ENCODE peak calls at places on chromosomes 2 and 18, in six cellular contexts. R is T-helper 2 cell; O is stimulated activated CD4-positive, alpha-beta T cell treated with anti-CD3 and anti-CD28 coated beads, Interleukin-12 subunit alpha, Interleukin-12 subunit beta, amount 100 ng/mL, for 24 hours; N is CD8-positive, alpha-beta T cell; M is GM12892; I is NCI-H446. Y is an unnamed sample.

GRCh38 chr2:25369439-25369838 is 27.7 kb upstream of the DNMT3A start:
- DNase-seq in R (no peak), O (no peak), N (no peak), M (no peak), I (no peak), Y (no peak)

GRCh38 chr2:241867776-241868420 is 1.6 kb upstream of the RTP5 start:
- DNase-seq in R (no peak), O (no peak), N (peak), M (no peak), I (no peak), Y (no peak)

GRCh38 chr2:65055427-65056214 is 595 bp upstream of the CEP68 start:
- DNase-seq in R (peak), O (no peak), N (no peak), M (no peak), I (no peak), Y (peak)

GRCh38 chr18:61551586-61551985 is 218.4 kb downstream of the CDH20 start:
- DNase-seq in R (no peak), O (no peak), N (no peak), M (peak), I (peak), Y (peak)

GRCh38 chr2:198546091-198546490 is 741.7 kb downstream of the PLCL1 start:
- DNase-seq in R (no peak), O (no peak), N (no peak), M (no peak), I (no peak), Y (no peak)

GRCh38 chr18:50231621-50232020 is 34.7 kb downstream of the CFAP53 start:
- DNase-seq in R (no peak), O (no peak), N (no peak), M (no peak), I (no peak), Y (peak)

GRCh38 chr18:35246831-35247230 is 6.0 kb downstream of the ZNF397 start:
- DNase-seq in R (no peak), O (no peak), N (no peak), M (no peak), I (no peak), Y (no peak)

GRCh38 chr2:231660860-231661259 is 47.5 kb upstream of the PTMA start:
- DNase-seq in R (no peak), O (no peak), N (no peak), M (no peak), I (no peak), Y (no peak)

GRCh38 chr18:11362856-11363255 is 213.5 kb upstream of the PIEZO2 start:
- DNase-seq in R (no peak), O (no peak), N (no peak), M (no peak), I (no peak), Y (no peak)

GRCh38 chr2:204628926-204629661 is 83.8 kb downstream of the PARD3B start:
- DNase-seq in R (no peak), O (no peak), N (no peak), M (no peak), I (no peak), Y (no peak)

GRCh38 chr18:31058897-31059296 is 16.4 kb upstream of the DSC3 start:
- DNase-seq in R (no peak), O (no peak), N (no peak), M (no peak), I (no peak), Y (no peak)

GRCh38 chr2:170813611-170814550 is 2.8 kb upstream of the GAD1 start:
- DNase-seq in R (no peak), O (no peak), N (no peak), M (no peak), I (no peak), Y (peak)

GRCh38 chr2:28359222-28360065 is 33.2 kb upstream of the FOSL2 start:
- DNase-seq in R (peak), O (peak), N (peak), M (peak), I (no peak), Y (peak)

GRCh38 chr18:61735564-61736102 is 157.2 kb downstream of the RNF152 start:
- DNase-seq in R (no peak), O (no peak), N (no peak), M (no peak), I (no peak), Y (no peak)

GRCh38 chr2:182565941-182566567 is 139.2 kb upstream of the PDE1A start:
- DNase-seq in R (no peak), O (no peak), N (no peak), M (no peak), I (no peak), Y (no peak)

GRCh38 chr2:105378921-105379383 is 19.9 kb downstream of the FHL2 start:
- DNase-seq in R (no peak), O (no peak), N (no peak), M (no peak), I (no peak), Y (peak)

GRCh38 chr18:30658306-30658705 is 384.2 kb downstream of the DSC3 start:
- DNase-seq in R (no peak), O (no peak), N (no peak), M (no peak), I (no peak), Y (no peak)

GRCh38 chr2:241505781-241506201 is 2.6 kb downstream of the STK25 start:
- DNase-seq in R (no peak), O (no peak), N (no peak), M (no peak), I (no peak), Y (no peak)

GRCh38 chr18:9437049-9437448 is 38.3 kb upstream of the RALBP1 start:
- DNase-seq in R (no peak), O (no peak), N (no peak), M (no peak), I (no peak), Y (no peak)

GRCh38 chr2:112728384-112729175 is 7.8 kb downstream of the NT5DC4 start:
- DNase-seq in R (no peak), O (no peak), N (no peak), M (no peak), I (no peak), Y (no peak)

GRCh38 chr2:1808921-1809551 is 64.7 kb upstream of the PXDN start:
- DNase-seq in R (no peak), O (no peak), N (no peak), M (no peak), I (no peak), Y (no peak)

GRCh38 chr2:207849443-207849842 is 79.7 kb upstream of the FZD5 start:
- DNase-seq in R (no peak), O (no peak), N (no peak), M (no peak), I (no peak), Y (peak)

GRCh38 chr2:105598853-105599252 is 145.9 kb upstream of the NCK2 start:
- DNase-seq in R (no peak), O (no peak), N (no peak), M (no peak), I (no peak), Y (no peak)

GRCh38 chr2:147161746-147162145 is 683.1 kb upstream of the ACVR2A start:
- DNase-seq in R (no peak), O (no peak), N (no peak), M (no peak), I (no peak), Y (no peak)

GRCh38 chr2:29080886-29081743 is 6.8 kb upstream of the PCARE start:
- DNase-seq in R (no peak), O (no peak), N (no peak), M (no peak), I (no peak), Y (peak)

GRCh38 chr2:217993817-217994459 is 8.9 kb downstream of the TNS1 start:
- DNase-seq in R (peak), O (no peak), N (peak), M (peak), I (no peak), Y (peak)

GRCh38 chr2:37506407-37507068 is 162.1 kb downstream of the QPCT start:
- DNase-seq in R (no peak), O (no peak), N (no peak), M (peak), I (no peak), Y (no peak)

GRCh38 chr18:76426738-76427305 is 68.2 kb downstream of the ZNF516 start:
- DNase-seq in R (no peak), O (no peak), N (no peak), M (no peak), I (no peak), Y (no peak)

GRCh38 chr2:45643095-45643494 is 8.4 kb upstream of the PRKCE start:
- DNase-seq in R (no peak), O (no peak), N (no peak), M (no peak), I (no peak), Y (no peak)

GRCh38 chr2:240401308-240401707 is 34.2 kb upstream of the GPC1 start:
- DNase-seq in R (no peak), O (no peak), N (peak), M (no peak), I (no peak), Y (no peak)

GRCh38 chr2:23436346-23437099 is 51.5 kb downstream of the KLHL29 start:
- DNase-seq in R (no peak), O (peak), N (no peak), M (no peak), I (no peak), Y (no peak)

GRCh38 chr2:110980613-110981062 is 140.1 kb upstream of the BCL2L11 start:
- DNase-seq in R (no peak), O (no peak), N (no peak), M (no peak), I (no peak), Y (no peak)

GRCh38 chr18:7303306-7303705 is 72.4 kb downstream of the LRRC30 start:
- DNase-seq in R (no peak), O (no peak), N (no peak), M (no peak), I (no peak), Y (no peak)

GRCh38 chr2:7510353-7510752 is 593.1 kb downstream of the RNF144A start:
- DNase-seq in R (no peak), O (no peak), N (no peak), M (no peak), I (no peak), Y (no peak)

GRCh38 chr2:181022652-181023051 is 42.2 kb downstream of the UBE2E3 start:
- DNase-seq in R (no peak), O (no peak), N (no peak), M (no peak), I (no peak), Y (no peak)

GRCh38 chr2:55519908-55520885 is 679 bp downstream of the CFAP36 start:
- DNase-seq in R (peak), O (peak), N (peak), M (no peak), I (no peak), Y (peak)

Y was measured in bronchial epithelial cell.